ENCODE peak calls at places on chromosomes 11 and 22, in five cellular contexts. I is IMR-90, S is neuronal stem cell, D is H1, E is mesenchymal stem cell. Y is an unnamed sample. For H3K79me1, the result is how much of the 10 kb centered on the place peaks cover.

GRCh38 chr11:122069946-122070345 is 46.1 kb downstream of the BLID start:
- DNase-seq in I (peak), S (peak), D (no peak), E (peak), Y (peak)

GRCh38 chr22:36790648-36791047 is 14.7 kb upstream of the IFT27 start:
- DNase-seq in I (no peak), S (no peak), D (no peak), E (no peak), Y (no peak)

GRCh38 chr11:849951-850776 is 7.5 kb downstream of the TSPAN4 start:
- DNase-seq in I (no peak), S (no peak), D (no peak), E (peak), Y (no peak)

GRCh38 chr11:37109205-37109585 is 511.2 kb upstream of the RAG2 start:
- DNase-seq in I (no peak), S (no peak), D (no peak), E (peak), Y (no peak)

GRCh38 chr22:29071261-29072045 is 1.4 kb upstream of the KREMEN1 start:
- DNase-seq in I (peak), S (peak), D (peak), E (peak), Y (peak)

GRCh38 chr22:37069719-37070118 is 18.2 kb downstream of the KCTD17 start:
- DNase-seq in I (no peak), S (no peak), D (no peak), E (no peak), Y (no peak)

GRCh38 chr11:8429483-8429882 is 164.5 kb downstream of the STK33 start:
- DNase-seq in I (no peak), S (no peak), D (no peak), E (no peak), Y (no peak)

GRCh38 chr11:60831501-60832079 is 10.3 kb upstream of the CCDC86 start:
- DNase-seq in I (peak), S (no peak), D (no peak), E (peak), Y (no peak)

GRCh38 chr11:72700026-72700610 is 25.9 kb upstream of the PDE2A start:
- DNase-seq in I (peak), S (no peak), D (no peak), E (peak), Y (no peak)

GRCh38 chr11:33344611-33345010 is 87.4 kb downstream of the HIPK3 start:
- DNase-seq in I (peak), S (no peak), D (no peak), E (no peak), Y (no peak)

GRCh38 chr11:78081583-78081982 is 1.9 kb upstream of the NDUFC2 start:
- DNase-seq in I (no peak), S (no peak), D (no peak), E (no peak), Y (no peak)
- H3K79me1 ChIP-seq in I (under half), S (under half), D (under half), E (under half), Y (under half)

DNA sequence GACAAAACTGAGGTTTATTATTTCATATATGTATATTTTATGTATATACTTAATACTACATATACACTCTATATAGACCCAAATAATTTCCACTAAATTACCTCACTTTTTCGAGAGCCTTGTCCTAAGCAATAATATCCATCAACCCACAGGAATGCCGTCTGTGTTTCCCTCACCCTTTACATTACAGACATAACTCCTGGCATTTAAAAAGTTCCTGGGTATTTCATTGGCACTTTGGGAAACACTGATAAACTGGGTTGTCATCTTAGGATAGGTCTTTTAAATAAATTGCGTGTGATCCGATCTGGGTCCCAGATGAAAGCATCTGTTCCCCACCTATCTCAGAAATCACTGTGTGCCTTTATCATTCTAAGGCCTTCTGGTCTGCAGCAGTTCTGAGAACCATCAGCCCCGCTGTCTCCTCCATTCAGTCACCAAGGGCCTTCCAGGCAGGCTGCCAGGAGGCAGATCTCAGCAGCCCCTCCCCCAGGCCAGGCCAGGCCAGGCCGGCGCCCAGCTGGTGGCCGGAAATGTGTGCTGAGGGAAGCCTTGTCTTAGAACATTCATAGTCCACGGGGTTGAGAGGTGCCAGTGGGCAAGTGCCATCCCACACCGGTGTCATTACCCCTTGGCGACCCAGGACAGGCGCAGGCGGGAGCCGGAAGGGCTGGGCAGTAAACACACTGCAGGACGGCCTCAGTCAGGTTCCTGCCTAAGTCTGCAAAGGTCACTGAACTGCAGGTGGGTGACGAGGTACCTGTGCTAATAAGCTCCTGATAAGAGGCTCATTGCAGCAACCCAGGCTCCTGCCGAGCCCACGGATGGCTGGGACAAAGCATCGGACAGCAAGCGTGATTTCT is 3.3 kb downstream of the FGF19 start:
- DNase-seq in I (peak), S (no peak), D (no peak), E (peak), Y (peak)
- H2AFZ ChIP-seq in I (peak), S (peak), D (no peak), E (no peak), Y (no peak)

DNA sequence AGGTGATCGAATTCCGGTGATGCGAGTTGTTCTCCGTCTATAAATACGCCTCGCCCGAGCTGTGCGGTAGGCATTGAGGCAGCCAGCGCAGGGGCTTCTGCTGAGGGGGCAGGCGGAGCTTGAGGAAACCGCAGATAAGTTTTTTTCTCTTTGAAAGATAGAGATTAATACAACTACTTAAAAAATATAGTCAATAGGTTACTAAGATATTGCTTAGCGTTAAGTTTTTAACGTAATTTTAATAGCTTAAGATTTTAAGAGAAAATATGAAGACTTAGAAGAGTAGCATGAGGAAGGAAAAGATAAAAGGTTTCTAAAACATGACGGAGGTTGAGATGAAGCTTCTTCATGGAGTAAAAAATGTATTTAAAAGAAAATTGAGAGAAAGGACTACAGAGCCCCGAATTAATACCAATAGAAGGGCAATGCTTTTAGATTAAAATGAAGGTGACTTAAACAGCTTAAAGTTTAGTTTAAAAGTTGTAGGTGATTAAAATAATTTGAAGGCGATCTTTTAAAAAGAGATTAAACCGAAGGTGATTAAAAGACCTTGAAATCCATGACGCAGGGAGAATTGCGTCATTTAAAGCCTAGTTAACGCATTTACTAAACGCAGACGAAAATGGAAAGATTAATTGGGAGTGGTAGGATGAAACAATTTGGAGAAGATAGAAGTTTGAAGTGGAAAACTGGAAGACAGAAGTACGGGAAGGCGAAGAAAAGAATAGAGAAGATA is at the start of gene MALAT1:
- DNase-seq in I (peak), S (peak), D (no peak), E (peak), Y (peak)
- H4K8ac ChIP-seq in I (peak), S (no peak), D (peak), E (peak), Y (no peak)

GRCh38 chr22:23213031-23213555 is 32.8 kb downstream of the BCR start:
- DNase-seq in I (no peak), S (no peak), D (no peak), E (no peak), Y (no peak)
- H3K79me1 ChIP-seq in I (under half), S (under half), D (under half), E (under half), Y (under half)

GRCh38 chr11:76664578-76665061 is 5.9 kb downstream of the LRRC32 start:
- DNase-seq in I (no peak), S (no peak), D (no peak), E (no peak), Y (peak)
- H2AFZ ChIP-seq in I (no peak), S (peak), D (no peak), E (no peak), Y (no peak)